ENCODE peak calls at places on chromosomes 16 and 17, in five cellular contexts. A is COR-L47; W is mesothelial cell of epicardium; V is GM12878; J is stimulated activated CD8-positive, alpha-beta memory T cell treated with anti-CD3 and anti-CD28 coated beads, Interleukin-15, amount 100 ng/mL, for 1 hour. Z is an unnamed sample.

GRCh38 chr16:13436641-13437423 is 483.1 kb upstream of the ERCC4 start:
- DNase-seq in W (no peak), J (no peak), V (peak; percentile 86), A (no peak), Z (no peak)

GRCh38 chr16:79679334-79679733 is 78.8 kb upstream of the MAF start:
- DNase-seq in A (no peak), V (no peak), J (no peak), W (no peak), Z (no peak)

GRCh38 chr17:38509772-38510423 is 81.6 kb downstream of the ARHGAP23 start:
- DNase-seq in J (no peak), A (no peak), V (no peak), W (no peak), Z (no peak)

GRCh38 chr17:67132366-67132765 is 88.0 kb downstream of the CACNG1 start:
- DNase-seq in W (no peak), A (peak; percentile 45), J (no peak), V (no peak), Z (no peak)

GRCh38 chr16:69818811-69819587 is 56.9 kb downstream of the WWP2 start:
- DNase-seq in V (no peak), A (no peak), J (no peak), W (no peak), Z (no peak)

GRCh38 chr16:66240088-66240487 is 126.4 kb upstream of the CDH5 start:
- DNase-seq in V (no peak), J (no peak), W (no peak), A (no peak), Z (no peak)

GRCh38 chr16:26491962-26492361 is 574.8 kb upstream of the C16orf82 start:
- DNase-seq in J (no peak), A (no peak), W (no peak), V (no peak), Z (no peak)

GRCh38 chr17:75639327-75639726 is 6.1 kb downstream of the SMIM5 start:
- DNase-seq in W (no peak), A (no peak), J (no peak), V (no peak), Z (no peak)

GRCh38 chr17:37750768-37751466 is 6.1 kb upstream of the HNF1B start:
- DNase-seq in J (no peak), V (no peak), W (no peak), A (no peak), Z (no peak)

GRCh38 chr16:57481421-57481820 is 4.9 kb downstream of the DOK4 start:
- DNase-seq in J (no peak), W (no peak), A (no peak), V (no peak), Z (no peak)

GRCh38 chr17:15385305-15385704 is 43.9 kb upstream of the TEKT3 start:
- DNase-seq in V (no peak), W (no peak), A (no peak), J (no peak), Z (no peak)

GRCh38 chr17:10875411-10875810 is 37.5 kb upstream of the PIRT start:
- DNase-seq in A (no peak), J (no peak), W (peak; percentile 32), V (no peak), Z (no peak)

GRCh38 chr16:66364117-66364958 is 2.2 kb upstream of the CDH5 start:
- DNase-seq in A (no peak), J (no peak), V (no peak), W (no peak), Z (no peak)

GRCh38 chr16:87044031-87044380 is 273.2 kb downstream of the C16orf95 start:
- DNase-seq in V (no peak), J (no peak), A (no peak), W (no peak), Z (no peak)

GRCh38 chr17:11720816-11721215 is 122.5 kb downstream of the DNAH9 start:
- DNase-seq in J (no peak), W (no peak), V (no peak), A (no peak), Z (no peak)

GRCh38 chr16:47304563-47304962 is 156.3 kb downstream of the ITFG1 start:
- DNase-seq in W (no peak), A (no peak), V (no peak), J (no peak), Z (no peak)

GRCh38 chr17:4678448-4679026 is 25.4 kb downstream of the PELP1 start:
- DNase-seq in W (no peak), V (no peak), A (no peak), J (no peak), Z (no peak)

GRCh38 chr16:19177111-19177747 is 9.2 kb downstream of the SYT17 start:
- DNase-seq in W (no peak), A (no peak), V (no peak), J (no peak), Z (no peak)

GRCh38 chr17:7475764-7476422 is 3.5 kb downstream of the ZBTB4 start:
- DNase-seq in A (no peak), V (no peak), J (no peak), W (no peak), Z (no peak)

GRCh38 chr16:83781-84615 is 6.0 kb downstream of the MPG start:
- DNase-seq in J (no peak), V (no peak), W (no peak), A (peak; percentile 64), Z (no peak)

GRCh38 chr16:85187002-85187401 is 74.7 kb upstream of the CIBAR2 start:
- DNase-seq in J (no peak), W (no peak), A (no peak), V (no peak), Z (no peak)

GRCh38 chr17:63041722-63042121 is 75.7 kb downstream of the TANC2 start:
- DNase-seq in W (no peak), A (peak; percentile 74), J (no peak), V (no peak), Z (no peak)

GRCh38 chr16:35425270-35425669 is 1965.9 kb downstream of the TP53TG3F start:
- DNase-seq in A (no peak), J (no peak), W (no peak), V (no peak), Z (no peak)

GRCh38 chr16:15799851-15800495 is 56.9 kb downstream of the MYH11 start:
- DNase-seq in J (no peak), V (no peak), W (no peak), A (no peak), Z (no peak)

GRCh38 chr17:47188266-47188665 is 829 bp downstream of the CDC27 start:
- DNase-seq in A (peak; percentile 9), W (no peak), J (no peak), V (no peak), Z (no peak)

GRCh38 chr16:81327483-81328196 is 12.9 kb downstream of the GAN start:
- DNase-seq in J (no peak), A (no peak), W (no peak), V (no peak), Z (no peak)

GRCh38 chr16:10770907-10771306 is 27.3 kb downstream of the NUBP1 start:
- DNase-seq in V (no peak), A (no peak), W (no peak), J (no peak), Z (peak; percentile 71)

GRCh38 chr16:84808812-84809211 is 11.0 kb upstream of the CRISPLD2 start:
- DNase-seq in J (no peak), V (no peak), W (no peak), A (no peak), Z (no peak)

GRCh38 chr17:40307001-40307690 is 1.8 kb upstream of the RARA start:
- DNase-seq in W (no peak), V (no peak), A (peak; percentile 81), J (no peak), Z (no peak)

GRCh38 chr16:88686439-88687253 is at the start of gene SNAI3:
- DNase-seq in V (no peak), J (peak; percentile 73), A (peak; percentile 82), W (peak; percentile 67), Z (no peak)

GRCh38 chr16:27314161-27314723 is 468 bp downstream of the IL4R start:
- DNase-seq in W (no peak), A (no peak), J (peak; percentile 30), V (no peak), Z (no peak)

GRCh38 chr17:55175788-55176425 is 88.9 kb upstream of the HLF start:
- DNase-seq in V (no peak), J (no peak), A (peak; percentile 4), W (no peak), Z (no peak)